ENCODE peak calls at places on chromosomes 4 and X, in ten cellular contexts. X is Panc1, V is SK-N-SH, P is GM23338, E is stomach, B is breast epithelium, F is K562, S is upper lobe of left lung, T is SK-N-MC, R is HCT116. W is an unnamed sample.

GRCh38 chr4:110184124-110184790 is 14.2 kb downstream of the ELOVL6 start:
- DNase-seq in X (no peak), V (no peak), P (peak; percentile 71), E (no peak), B (no peak), F (no peak), S (no peak), T (no peak), R (no peak), W (no peak)

GRCh38 chrX:12118134-12118533 is 20.1 kb upstream of the FRMPD4 start:
- DNase-seq in X (no peak), V (no peak), P (no peak), E (no peak), B (no peak), F (no peak), S (no peak), T (no peak), R (no peak), W (no peak)

GRCh38 chr4:167424338-167425256 is 190.3 kb upstream of the SPOCK3 start:
- DNase-seq in X (no peak), V (no peak), P (no peak), E (no peak), B (no peak), F (no peak), S (no peak), T (no peak), R (no peak), W (no peak)

GRCh38 chr4:33696066-33696465 is 2548.2 kb downstream of the ARAP2 start:
- DNase-seq in X (no peak), V (no peak), P (no peak), E (no peak), B (no peak), F (no peak), S (no peak), T (no peak), R (no peak), W (no peak)

GRCh38 chr4:3777669-3778068 is 11.5 kb downstream of the ADRA2C start:
- DNase-seq in X (no peak), V (no peak), P (no peak), E (no peak), B (no peak), F (no peak), S (no peak), T (no peak), R (no peak), W (no peak)

GRCh38 chr4:123621072-123621705 is 224.6 kb downstream of the SPRY1 start:
- DNase-seq in X (no peak), V (no peak), P (no peak), E (no peak), B (no peak), F (no peak), S (no peak), T (no peak), R (no peak), W (no peak)

GRCh38 chr4:150462743-150463142 is 119.2 kb upstream of the MAB21L2 start:
- DNase-seq in X (no peak), V (no peak), P (no peak), E (no peak), B (no peak), F (no peak), S (no peak), T (no peak), R (no peak), W (no peak)

GRCh38 chr4:108342325-108342986 is 173.7 kb upstream of the LEF1 start:
- DNase-seq in X (no peak), V (no peak), P (no peak), E (no peak), B (no peak), F (no peak), S (no peak), T (no peak), R (no peak), W (peak; percentile 86)

GRCh38 chr4:173516621-173517612 is 13.1 kb downstream of the HAND2 start:
- DNase-seq in X (no peak), V (peak; percentile 70), P (peak; percentile 82), E (no peak), B (no peak), F (no peak), S (no peak), T (no peak), R (no peak), W (no peak)

GRCh38 chrX:103343105-103343504 is 13.1 kb downstream of the TCEAL7 start:
- DNase-seq in X (peak; percentile 47), V (peak; percentile 44), P (peak; percentile 52), E (peak; percentile 43), B (no peak), F (peak; percentile 23), S (no peak), T (no peak), R (peak; percentile 16), W (no peak)

GRCh38 chr4:94453534-94453963 is 1.8 kb downstream of the PDLIM5 start:
- DNase-seq in X (no peak), V (no peak), P (no peak), E (no peak), B (no peak), F (no peak), S (no peak), T (no peak), R (no peak), W (no peak)

GRCh38 chr4:153794001-153794400 is 5.1 kb upstream of the SFRP2 start:
- DNase-seq in X (no peak), V (no peak), P (no peak), E (no peak), B (no peak), F (no peak), S (no peak), T (no peak), R (no peak), W (no peak)

GRCh38 chr4:153789741-153790651 is 1.1 kb upstream of the SFRP2 start:
- DNase-seq in X (no peak), V (peak; percentile 38), P (peak; percentile 97), E (no peak), B (no peak), F (no peak), S (no peak), T (no peak), R (no peak), W (no peak)

GRCh38 chr4:153792893-153793227 is 4.0 kb upstream of the SFRP2 start:
- DNase-seq in X (no peak), V (no peak), P (peak; percentile 73), E (no peak), B (no peak), F (no peak), S (no peak), T (no peak), R (no peak), W (no peak)

GRCh38 chr4:153790962-153791551 is 2.2 kb upstream of the SFRP2 start:
- DNase-seq in X (no peak), V (peak; percentile 78), P (peak; percentile 88), E (no peak), B (no peak), F (no peak), S (no peak), T (no peak), R (no peak), W (no peak)

GRCh38 chr4:153792007-153792892 is 3.4 kb upstream of the SFRP2 start:
- DNase-seq in X (no peak), V (peak; percentile 82), P (peak; percentile 96), E (no peak), B (no peak), F (peak; percentile 40), S (peak; percentile 68), T (no peak), R (no peak), W (no peak)
- TF ChIP-seq POLR2AphosphoS5 in X (no peak), V (no peak), P (peak; percentile 37), E (no peak), B (no peak), F (no peak), S (no peak), T (no peak), R (no peak), W (no peak)

GRCh38 chr4:168908859-168909390 is 101.1 kb downstream of the CBR4 start:
- DNase-seq in X (no peak), V (no peak), P (no peak), E (no peak), B (no peak), F (no peak), S (no peak), T (no peak), R (no peak), W (no peak)

GRCh38 chr4:168917150-168917779 is 92.8 kb downstream of the CBR4 start:
- DNase-seq in X (peak; percentile 5), V (peak; percentile 42), P (peak; percentile 78), E (no peak), B (no peak), F (peak; percentile 31), S (no peak), T (peak; percentile 70), R (peak; percentile 22), W (no peak)

GRCh38 chr4:168919706-168920324 is 90.2 kb downstream of the CBR4 start:
- DNase-seq in X (no peak), V (no peak), P (no peak), E (no peak), B (no peak), F (no peak), S (no peak), T (no peak), R (no peak), W (no peak)

GRCh38 chr4:168914095-168914494 is 96.0 kb downstream of the CBR4 start:
- DNase-seq in X (no peak), V (no peak), P (no peak), E (no peak), B (no peak), F (no peak), S (no peak), T (no peak), R (no peak), W (no peak)
- TF ChIP-seq POLR2AphosphoS5 in X (no peak), V (no peak), P (no peak), E (no peak), B (no peak), F (no peak), S (no peak), T (no peak), R (no peak), W (no peak)

DNA sequence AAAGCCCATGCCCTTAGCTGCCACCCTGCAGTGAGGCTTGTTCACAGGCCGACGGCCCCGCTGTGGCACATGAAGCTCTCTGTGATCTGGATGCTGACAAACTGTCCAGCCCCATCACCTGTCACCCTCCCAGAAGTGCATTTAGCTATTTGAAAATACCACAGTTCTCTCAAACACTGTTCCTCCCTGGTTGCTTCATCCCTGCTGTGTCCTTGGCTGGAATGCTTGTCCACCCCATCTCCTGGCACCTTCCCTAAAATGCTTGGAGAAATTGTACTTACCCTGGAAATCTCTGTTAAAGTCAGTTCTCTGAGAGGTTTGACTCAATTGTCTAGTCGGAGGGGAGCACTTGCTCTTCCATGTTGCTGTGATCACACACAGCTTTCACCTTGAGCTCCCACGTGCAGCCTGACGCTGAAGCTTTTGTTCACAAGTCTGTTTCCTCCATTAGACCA is 10.1 kb downstream of the SYNPO2 start:
- DNase-seq in X (no peak), V (no peak), P (no peak), E (no peak), B (no peak), F (no peak), S (no peak), T (no peak), R (no peak), W (peak; percentile 93)
- TF ChIP-seq POLR2AphosphoS5 in X (no peak), V (no peak), P (no peak), E (no peak), B (no peak), F (no peak), S (no peak), T (no peak), R (no peak), W (peak; percentile 88)

GRCh38 chr4:16545656-16546055 is 319.4 kb upstream of the TAPT1 start:
- DNase-seq in X (no peak), V (no peak), P (no peak), E (no peak), B (no peak), F (no peak), S (no peak), T (no peak), R (no peak), W (peak; percentile 55)

GRCh38 chr4:16544251-16544721 is 318.0 kb upstream of the TAPT1 start:
- DNase-seq in X (no peak), V (no peak), P (no peak), E (no peak), B (no peak), F (no peak), S (peak; percentile 29), T (no peak), R (no peak), W (peak; percentile 92)
- TF ChIP-seq POLR2AphosphoS5 in X (no peak), V (no peak), P (no peak), E (no peak), B (no peak), F (no peak), S (peak; percentile 64), T (no peak), R (no peak), W (peak; percentile 20)